ENCODE peak calls at places on chromosomes 6 and 20, in six cellular contexts. W is SK-N-SH, L is foreskin fibroblast, P is cardiac fibroblast, U is uterus, J is mesendoderm. R is an unnamed sample.

GRCh38 chr6:2714359-2714895 is 36.3 kb downstream of the MYLK4 start:
- DNase-seq in W (no peak), L (peak), P (peak), U (no peak), J (no peak), R (peak)

GRCh38 chr6:136990754-136991153 is 54.0 kb downstream of the IL20RA start:
- DNase-seq in W (peak), L (no peak), P (no peak), U (no peak), J (peak), R (no peak)

GRCh38 chr6:50850223-50850751 is 31.6 kb downstream of the TFAP2B start:
- DNase-seq in W (peak), L (no peak), P (no peak), U (no peak), J (peak), R (no peak)

GRCh38 chr6:3579652-3580051 is 122.8 kb upstream of the SLC22A23 start:
- DNase-seq in W (no peak), L (no peak), P (no peak), U (no peak), J (no peak), R (no peak)

GRCh38 chr6:16727996-16728395 is 33.3 kb downstream of the ATXN1 start:
- DNase-seq in W (no peak), L (no peak), P (no peak), U (no peak), J (peak), R (no peak)

GRCh38 chr6:143419526-143419925 is 31.0 kb downstream of the ADAT2 start:
- DNase-seq in W (no peak), L (no peak), P (no peak), U (no peak), J (no peak), R (no peak)

GRCh38 chr6:6397842-6398241 is 77.4 kb upstream of the F13A1 start:
- DNase-seq in W (no peak), L (no peak), P (no peak), U (no peak), J (no peak), R (no peak)

GRCh38 chr20:13953227-13953626 is 37.2 kb downstream of the SEL1L2 start:
- DNase-seq in W (no peak), L (no peak), P (no peak), U (no peak), J (peak), R (no peak)

GRCh38 chr20:805713-806112 is 27.8 kb upstream of the FAM110A start:
- DNase-seq in W (no peak), L (no peak), P (no peak), U (no peak), J (peak), R (no peak)

GRCh38 chr6:105619971-105620741 is 217.3 kb upstream of the PREP start:
- DNase-seq in W (no peak), L (no peak), P (no peak), U (no peak), J (no peak), R (no peak)

GRCh38 chr20:43893930-43894329 is 20.7 kb upstream of the TOX2 start:
- DNase-seq in W (no peak), L (peak), P (no peak), U (no peak), J (no peak), R (no peak)

GRCh38 chr6:15400572-15401004 is 154.7 kb downstream of the JARID2 start:
- DNase-seq in W (peak), L (no peak), P (peak), U (peak), J (peak), R (no peak)

GRCh38 chr20:53940883-53941546 is 129.4 kb downstream of the BCAS1 start:
- DNase-seq in W (no peak), L (peak), P (peak), U (no peak), J (peak), R (no peak)

GRCh38 chr20:53938739-53939138 is 131.7 kb downstream of the BCAS1 start:
- DNase-seq in W (no peak), L (no peak), P (no peak), U (no peak), J (peak), R (no peak)

GRCh38 chr20:53939554-53940355 is 130.6 kb downstream of the BCAS1 start:
- DNase-seq in W (peak), L (peak), P (peak), U (peak), J (peak), R (peak)

GRCh38 chr20:53941680-53942079 is 128.7 kb downstream of the BCAS1 start:
- DNase-seq in W (no peak), L (no peak), P (no peak), U (no peak), J (no peak), R (no peak)

GRCh38 chr20:53940356-53940694 is 130.1 kb downstream of the BCAS1 start:
- DNase-seq in W (no peak), L (no peak), P (no peak), U (no peak), J (no peak), R (no peak)
- H3K4me3 ChIP-seq in W (no peak), L (no peak), P (no peak), U (no peak), J (no peak), R (no peak)

DNA sequence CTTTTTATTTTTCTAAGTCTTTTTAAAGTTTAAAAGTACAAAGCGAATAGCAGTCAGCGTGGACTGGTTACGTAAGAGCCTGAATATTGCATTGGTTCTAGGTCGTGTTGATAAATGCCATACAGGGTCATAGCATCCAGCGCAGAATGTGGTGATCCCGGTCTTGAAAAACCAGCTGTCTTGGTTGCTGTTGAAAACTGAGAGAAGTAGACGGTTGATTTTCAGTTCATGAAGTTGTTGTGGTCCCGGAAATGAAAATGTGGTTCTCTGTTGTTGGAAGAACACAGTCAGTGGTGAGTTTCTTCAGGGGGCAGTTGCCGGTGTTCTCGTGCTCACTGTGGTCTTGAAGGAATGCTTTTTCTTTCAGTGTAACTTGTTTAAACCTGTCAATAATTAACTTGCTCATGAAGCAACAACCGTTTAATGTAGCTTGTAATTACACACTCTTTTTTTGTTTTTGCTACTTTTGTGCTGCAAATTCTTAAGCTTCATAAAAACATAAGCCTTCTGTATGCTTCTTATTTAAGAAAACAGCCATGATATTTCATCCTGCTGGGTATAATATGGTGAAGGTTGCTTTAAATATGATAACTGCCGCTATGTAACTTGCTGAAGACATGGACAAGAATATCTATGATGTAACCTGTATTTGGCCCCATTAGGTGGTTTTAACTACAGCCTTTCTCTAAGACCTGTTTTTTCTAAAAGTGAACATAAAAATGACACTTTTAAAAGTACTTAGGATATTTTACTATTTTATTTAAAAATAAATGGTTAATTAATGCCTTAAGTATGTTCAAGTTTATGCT is 64.8 kb upstream of the KIF25 start:
- DNase-seq in W (no peak), L (no peak), P (no peak), U (no peak), J (no peak), R (no peak)
- H3K4me3 ChIP-seq in W (no peak), L (no peak), P (no peak), U (no peak), J (no peak), R (no peak)

DNA sequence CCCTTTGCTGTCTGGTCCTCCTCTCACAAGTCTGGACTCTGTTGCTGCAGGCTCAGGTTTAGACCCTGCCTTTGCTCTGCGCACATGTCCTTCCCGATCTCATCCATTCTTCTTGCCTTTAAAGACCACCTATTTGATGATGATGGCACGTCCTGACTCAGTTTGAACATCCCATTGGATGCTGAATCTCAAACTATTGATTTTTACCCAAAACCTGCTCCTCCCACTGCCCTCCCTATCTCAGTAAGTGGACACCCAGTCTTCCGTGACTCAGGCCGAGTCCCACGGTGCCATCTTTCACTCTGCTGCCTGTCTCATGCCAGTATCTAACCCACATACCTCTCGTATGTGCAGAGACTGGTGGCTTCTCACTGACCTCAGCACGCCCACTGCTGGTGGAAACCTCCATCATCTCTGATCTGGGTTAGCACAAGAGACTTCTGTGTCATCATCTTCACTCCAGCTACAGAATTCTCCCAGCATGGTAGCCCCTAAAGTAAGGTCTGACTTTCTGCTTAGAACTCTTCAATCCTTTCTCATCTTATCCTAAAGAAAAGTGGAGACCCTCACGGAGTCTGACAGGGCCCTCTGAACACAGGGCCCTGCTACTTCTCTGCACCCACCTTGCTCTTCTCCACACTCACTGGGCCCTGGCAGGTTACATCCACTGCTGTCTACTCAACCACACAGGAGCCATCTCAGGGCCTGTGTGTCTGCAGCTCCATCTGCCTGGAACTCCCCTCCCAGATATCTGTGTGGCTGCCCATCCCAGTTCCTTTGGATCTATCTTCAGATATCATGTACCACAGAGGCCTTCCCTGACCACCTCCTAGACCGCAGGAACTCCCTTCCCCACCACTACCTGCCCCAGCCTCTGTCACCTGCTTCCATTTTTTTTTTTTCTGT is 387.1 kb upstream of the AGPAT4 start:
- DNase-seq in W (no peak), L (no peak), P (no peak), U (no peak), J (peak), R (no peak)
- H3K4me3 ChIP-seq in W (no peak), L (no peak), P (no peak), U (no peak), J (no peak), R (no peak)

DNA sequence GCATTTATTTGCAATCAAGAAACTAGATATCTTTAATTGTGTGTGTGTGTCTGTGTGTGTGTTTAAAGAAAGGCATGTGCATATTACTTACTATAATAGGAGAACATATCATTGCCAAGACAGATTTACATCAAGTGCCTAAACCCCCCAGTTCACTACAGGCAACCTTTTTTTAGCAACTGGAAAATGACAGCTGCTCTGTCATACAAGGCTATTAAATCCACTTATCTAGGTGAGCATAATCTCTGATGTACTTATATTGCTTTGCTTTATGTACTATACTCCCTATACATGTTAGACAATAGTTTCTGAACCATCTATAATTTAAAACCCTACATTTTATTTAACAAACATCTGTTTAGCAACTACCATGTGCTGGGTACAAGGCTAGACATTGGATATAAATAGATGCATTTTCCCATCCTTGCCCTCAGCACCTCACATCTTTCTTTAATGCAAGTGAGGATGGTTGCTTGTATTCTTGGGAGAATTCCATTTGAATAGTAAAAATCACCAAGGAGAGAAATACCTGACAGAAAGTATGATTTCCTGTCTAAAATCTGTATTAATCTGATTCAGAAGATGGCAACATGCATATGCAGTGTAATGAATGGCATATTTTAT is 398.3 kb downstream of the LAMA2 start:
- DNase-seq in W (no peak), L (no peak), P (no peak), U (no peak), J (no peak), R (no peak)
- H3K4me3 ChIP-seq in W (no peak), L (no peak), P (no peak), U (no peak), J (no peak), R (no peak)

GRCh38 chr20:63563186-63563935 is 9.4 kb downstream of the FNDC11 start:
- DNase-seq in W (no peak), L (no peak), P (no peak), U (no peak), J (no peak), R (no peak)
- H3K4me3 ChIP-seq in W (no peak), L (no peak), P (no peak), U (no peak), J (no peak), R (no peak)

DNA sequence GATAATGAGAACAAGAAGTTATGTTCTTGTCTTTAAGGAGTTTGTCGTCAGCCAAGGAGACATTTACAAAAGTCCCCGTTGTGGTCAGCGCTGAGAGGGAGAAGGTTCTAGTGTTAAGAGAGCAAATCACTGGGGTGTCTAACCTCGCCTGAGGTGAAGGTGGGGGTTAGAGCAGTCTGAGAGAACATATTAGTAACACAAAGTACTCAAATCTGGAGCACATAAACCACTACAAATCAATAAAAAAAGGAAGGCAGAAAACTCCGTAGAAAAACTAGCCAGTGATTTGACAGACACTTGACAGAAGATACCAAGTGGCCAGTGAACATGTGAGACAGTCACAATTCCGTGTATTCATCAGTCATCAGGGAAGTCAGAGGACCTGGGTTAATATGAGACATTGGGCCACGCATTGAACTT is 45.4 kb downstream of the CDS2 start:
- DNase-seq in W (no peak), L (no peak), P (no peak), U (no peak), J (no peak), R (no peak)
- H3K4me3 ChIP-seq in W (no peak), L (no peak), P (no peak), U (no peak), J (no peak), R (no peak)

DNA sequence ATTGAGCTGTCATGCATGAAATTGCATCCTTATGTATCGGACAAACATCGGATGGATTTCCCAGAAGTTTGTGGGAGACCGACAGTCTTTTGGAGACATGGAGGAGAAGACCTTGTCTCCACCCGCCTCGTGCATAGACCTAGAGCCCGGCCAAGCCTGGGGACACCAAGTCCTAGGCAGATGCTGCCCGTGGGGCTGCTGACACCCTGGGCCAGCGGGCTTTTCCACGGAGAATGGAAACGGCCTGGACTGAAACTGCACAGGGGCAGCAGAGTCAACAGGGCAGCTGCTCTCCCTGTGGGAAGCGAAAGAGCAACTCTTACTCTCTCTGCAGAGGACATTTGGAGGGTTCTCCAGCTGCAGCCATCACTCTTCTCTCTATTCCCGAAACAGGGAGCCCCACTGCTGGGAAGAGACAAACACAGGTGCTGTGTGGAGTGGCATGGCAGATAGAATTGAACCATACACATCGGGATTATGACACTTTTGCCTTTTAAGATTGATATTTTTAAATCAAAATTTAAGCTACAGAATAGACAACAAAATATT is 401.2 kb downstream of the THBS2 start:
- DNase-seq in W (no peak), L (peak), P (no peak), U (no peak), J (no peak), R (no peak)
- H3K4me3 ChIP-seq in W (peak), L (peak), P (peak), U (peak), J (no peak), R (peak)

DNA sequence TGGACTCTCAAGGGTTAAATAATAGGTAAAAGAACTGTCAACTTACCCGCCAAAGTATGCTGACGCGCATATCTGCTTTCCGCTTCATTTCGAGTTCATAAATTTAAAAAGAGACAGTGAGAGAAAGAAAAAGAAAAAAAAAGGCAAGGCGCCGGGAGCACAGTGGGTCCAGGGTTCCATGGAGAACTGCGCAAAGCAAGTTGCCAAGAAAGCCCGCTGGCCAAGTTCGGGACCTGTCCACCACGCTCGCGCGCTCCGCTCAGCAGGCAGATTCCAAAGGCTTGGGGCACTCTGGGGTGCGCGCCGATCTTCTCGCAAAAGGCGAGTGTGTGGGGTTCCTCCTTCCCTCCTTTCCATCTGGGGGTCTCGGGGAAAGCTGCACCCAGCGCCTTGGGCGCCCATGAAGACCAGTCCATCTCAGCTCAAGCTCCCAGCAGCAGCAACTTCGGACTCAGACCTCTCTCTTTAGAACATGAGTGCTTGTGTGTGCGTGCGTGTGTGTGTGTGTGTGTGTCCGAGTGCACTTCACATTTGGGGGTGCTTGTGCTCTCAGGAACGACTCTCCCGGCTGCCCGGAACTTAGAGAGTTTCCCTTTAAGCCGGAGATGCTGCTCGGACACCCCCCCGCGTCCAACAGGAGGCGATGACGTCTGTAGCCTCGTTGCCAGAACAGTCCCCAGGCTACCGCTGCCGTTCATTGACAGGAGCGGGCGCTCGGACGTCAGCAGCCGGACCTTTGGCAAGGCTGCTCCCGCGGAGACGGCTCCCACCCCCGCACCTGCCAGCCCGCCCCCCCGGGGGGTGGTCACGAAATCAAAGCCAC is 180.0 kb downstream of the TBXT start:
- DNase-seq in W (peak), L (no peak), P (peak), U (peak), J (peak), R (peak)
- H3K4me3 ChIP-seq in W (peak), L (peak), P (peak), U (peak), J (peak), R (peak)

GRCh38 chr6:27565839-27566779 is 93.2 kb upstream of the ZNF184 start:
- DNase-seq in W (no peak), L (no peak), P (no peak), U (no peak), J (peak), R (no peak)

GRCh38 chr6:27568226-27568889 is 95.5 kb upstream of the ZNF184 start:
- DNase-seq in W (no peak), L (no peak), P (no peak), U (no peak), J (peak), R (no peak)
- H3K4me3 ChIP-seq in W (no peak), L (no peak), P (no peak), U (no peak), J (no peak), R (no peak)